ENCODE peak calls at places on chromosomes 13 and 19, in five cellular contexts. T, Z, I, B and X are unnamed samples.
A peak's percentile ranks its signal among the peaks of the same experiment; 100 is the strongest.

GRCh38 chr13:45799451-45799850 is 52.1 kb downstream of the SIAH3 start:
- DNase-seq in B (no peak), Z (no peak), T (no peak), I (no peak), X (no peak)

GRCh38 chr19:29668746-29669609 is 3.7 kb downstream of the PLEKHF1 start:
- DNase-seq in T (no peak), Z (no peak), B (no peak), I (no peak), X (no peak)

GRCh38 chr19:8673281-8673891 is 25.2 kb downstream of the ACTL9 start:
- DNase-seq in Z (no peak), I (no peak), T (no peak), B (no peak), X (no peak)

GRCh38 chr19:21474671-21475181 is 30.7 kb upstream of the ZNF429 start:
- DNase-seq in T (peak; percentile 31), B (no peak), Z (no peak), I (peak; percentile 29), X (no peak)

GRCh38 chr19:3949997-3950859 is 17.4 kb downstream of the NMRK2 start:
- DNase-seq in T (no peak), I (no peak), B (no peak), Z (no peak), X (no peak)

GRCh38 chr19:43983912-43984686 is at the start of gene ZNF155:
- DNase-seq in I (peak; percentile 87), B (peak; percentile 98), Z (peak; percentile 94), T (peak; percentile 97), X (peak; percentile 93)

GRCh38 chr19:58439576-58440554 is at the start of gene ZNF132:
- DNase-seq in Z (peak; percentile 99), I (peak; percentile 97), T (peak; percentile 100), B (peak; percentile 85), X (no peak)

GRCh38 chr13:67145950-67146349 is 84.2 kb downstream of the PCDH9 start:
- DNase-seq in Z (no peak), T (no peak), I (no peak), B (no peak), X (no peak)

GRCh38 chr13:33224686-33225085 is 60.9 kb downstream of the STARD13 start:
- DNase-seq in T (peak; percentile 60), Z (no peak), I (no peak), B (no peak), X (no peak)

GRCh38 chr19:57171551-57172081 is 4.3 kb upstream of the DUXA start:
- DNase-seq in Z (peak; percentile 19), I (peak; percentile 15), T (peak; percentile 39), B (no peak), X (peak; percentile 95)

GRCh38 chr13:94988654-94989053 is 276.3 kb upstream of the SOX21 start:
- DNase-seq in T (no peak), Z (no peak), B (peak; percentile 37), I (no peak), X (no peak)

GRCh38 chr19:44993926-44994537 is 7.2 kb upstream of the RELB start:
- DNase-seq in T (no peak), I (no peak), Z (no peak), B (no peak), X (no peak)

GRCh38 chr19:38737921-38738731 is 6.1 kb downstream of the CAPN12 start:
- DNase-seq in T (no peak), I (no peak), Z (no peak), B (no peak), X (no peak)

GRCh38 chr13:93244141-93244917 is 17.7 kb downstream of the GPC6 start:
- DNase-seq in T (peak; percentile 67), Z (no peak), I (no peak), B (no peak), X (peak; percentile 25)

GRCh38 chr19:20912973-20913372 is 10.1 kb upstream of the ZNF85 start:
- DNase-seq in B (no peak), T (no peak), I (no peak), Z (no peak), X (no peak)

GRCh38 chr13:30404207-30404606 is 18.1 kb upstream of the UBE2L5 start:
- DNase-seq in I (no peak), Z (no peak), B (no peak), T (no peak), X (no peak)

GRCh38 chr19:49224856-49225255 is 67.3 kb downstream of the TRPM4 start:
- DNase-seq in B (peak; percentile 90), T (peak; percentile 57), Z (no peak), I (no peak), X (peak; percentile 52)

GRCh38 chr19:3732108-3732507 is 23.9 kb downstream of the TJP3 start:
- DNase-seq in Z (no peak), I (no peak), B (no peak), T (no peak), X (no peak)

GRCh38 chr13:27044837-27045570 is 126.6 kb downstream of the USP12 start:
- DNase-seq in T (no peak), I (no peak), B (no peak), Z (no peak), X (no peak)

GRCh38 chr13:61486496-61486895 is 70.8 kb upstream of the PCDH20 start:
- DNase-seq in B (no peak), I (no peak), T (no peak), Z (no peak), X (no peak)

GRCh38 chr13:67283602-67284001 is 53.5 kb upstream of the PCDH9 start:
- DNase-seq in Z (no peak), B (peak; percentile 42), T (peak; percentile 13), I (no peak), X (peak; percentile 2)

GRCh38 chr19:19534556-19535265 is 3.4 kb upstream of the CILP2 start:
- DNase-seq in B (no peak), T (no peak), I (no peak), Z (no peak), X (no peak)

GRCh38 chr13:38767506-38768265 is 80.8 kb downstream of the FREM2 start:
- DNase-seq in T (no peak), I (no peak), Z (no peak), B (no peak), X (no peak)

GRCh38 chr19:42270346-42271044 is 1.4 kb downstream of the CIC start:
- DNase-seq in I (no peak), B (peak; percentile 83), T (no peak), Z (no peak), X (peak; percentile 90)

GRCh38 chr13:45398862-45399261 is 19.3 kb downstream of the SLC25A30 start:
- DNase-seq in T (no peak), I (no peak), Z (no peak), B (no peak), X (no peak)

GRCh38 chr19:47839411-47839810 is 17.7 kb downstream of the CRX start:
- DNase-seq in B (no peak), I (no peak), Z (no peak), T (no peak), X (no peak)

GRCh38 chr19:30647891-30648290 is 275.7 kb downstream of the ZNF536 start:
- DNase-seq in B (no peak), I (no peak), Z (no peak), T (no peak), X (no peak)

GRCh38 chr19:7742991-7743390 is 4.3 kb downstream of the CD209 start:
- DNase-seq in T (no peak), I (no peak), Z (no peak), B (no peak), X (no peak)

GRCh38 chr19:55443045-55443823 is at the start of gene SHISA7:
- DNase-seq in Z (no peak), T (no peak), I (no peak), B (peak; percentile 72), X (no peak)

GRCh38 chr13:49829715-49830114 is 37.2 kb upstream of the KPNA3 start:
- DNase-seq in B (no peak), I (no peak), T (no peak), Z (no peak), X (no peak)

GRCh38 chr13:33125821-33126570 is 109.8 kb downstream of the KL start:
- DNase-seq in T (peak; percentile 97), I (peak; percentile 77), Z (peak; percentile 79), B (peak; percentile 87), X (peak; percentile 61)

GRCh38 chr19:6709549-6709948 is 10.9 kb downstream of the C3 start:
- DNase-seq in T (no peak), I (no peak), Z (no peak), B (no peak), X (no peak)

GRCh38 chr13:48976677-48977625 is 1.2 kb downstream of the FNDC3A start:
- DNase-seq in T (no peak), Z (peak; percentile 44), B (peak; percentile 3), I (peak; percentile 38), X (no peak)

GRCh38 chr19:15717781-15718180 is 10.0 kb upstream of the OR10H2 start:
- DNase-seq in I (no peak), T (no peak), Z (no peak), B (no peak), X (no peak)

GRCh38 chr13:20446405-20446804 is 79.3 kb downstream of the CRYL1 start:
- DNase-seq in I (no peak), B (no peak), Z (no peak), T (no peak), X (no peak)

GRCh38 chr19:49415102-49415809 is 8.0 kb downstream of the PTH2 start:
- DNase-seq in T (no peak), I (no peak), Z (no peak), B (no peak), X (no peak)

GRCh38 chr19:2328401-2329161 is at the start of the genes LSM7 and SPPL2B:
- DNase-seq in B (peak; percentile 84), T (peak; percentile 83), I (peak; percentile 84), Z (peak; percentile 83), X (peak; percentile 100)
- TF ChIP-seq POLR2A in B (peak; percentile 77), T (peak; percentile 69), I (peak; percentile 68), Z (no peak), X (peak; percentile 97)

DNA sequence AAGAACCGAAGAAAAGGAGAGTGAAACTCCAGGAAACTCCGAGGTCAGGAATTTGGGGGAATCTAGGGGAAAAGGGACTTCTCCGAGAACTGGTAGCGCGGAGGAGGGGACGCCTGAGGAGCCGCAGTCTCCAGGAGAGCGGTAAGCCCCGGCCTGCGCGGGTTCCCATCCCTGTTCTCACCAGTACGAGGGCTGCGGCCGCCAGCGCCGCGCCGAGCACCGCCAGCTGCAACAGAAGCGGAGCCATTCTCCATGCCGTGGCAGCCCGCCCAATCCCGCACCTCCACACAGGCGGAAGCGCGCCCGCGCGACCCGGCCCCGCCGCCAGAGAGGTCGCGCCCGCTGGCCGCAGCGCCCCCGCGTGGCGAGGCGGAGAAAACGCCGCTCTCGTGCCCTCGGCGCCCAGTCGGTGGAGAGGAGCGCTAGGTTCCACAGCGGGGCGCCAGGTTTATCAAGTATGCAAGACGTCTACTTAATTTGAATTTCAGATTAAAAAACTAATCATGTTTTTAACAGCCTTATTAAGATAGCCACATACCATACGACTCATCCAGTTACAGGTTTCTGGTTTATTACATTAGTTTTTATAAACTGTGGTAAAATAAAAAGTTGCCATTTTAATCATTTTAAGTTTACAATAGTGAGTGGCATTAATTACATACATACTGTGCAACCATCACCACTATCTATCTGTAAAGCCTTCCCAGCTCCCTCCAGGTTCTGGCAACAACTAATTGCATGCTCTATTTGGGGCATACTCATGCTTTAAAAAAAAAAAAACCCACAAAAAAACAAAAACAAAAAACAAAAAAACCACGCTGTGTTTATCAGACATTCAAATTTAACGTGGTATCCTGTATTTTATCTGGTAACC is at the start of gene ALG5:
- DNase-seq in Z (peak; percentile 80), I (peak; percentile 79), B (peak; percentile 83), T (peak; percentile 84), X (peak; percentile 44)
- TF ChIP-seq POLR2A in Z (no peak), I (peak; percentile 50), B (peak; percentile 87), T (peak; percentile 78), X (peak; percentile 87)

GRCh38 chr13:111166882-111167281 is 51.8 kb downstream of the ARHGEF7 start:
- DNase-seq in Z (no peak), T (no peak), I (no peak), B (no peak), X (no peak)
- TF ChIP-seq POLR2A in Z (no peak), T (no peak), I (no peak), B (no peak), X (no peak)

GRCh38 chr13:99639126-99639525 is 137.9 kb downstream of the TM9SF2 start:
- DNase-seq in T (no peak), I (no peak), Z (no peak), B (no peak), X (no peak)
- TF ChIP-seq POLR2A in T (no peak), I (no peak), Z (no peak), B (no peak), X (no peak)